ENCODE peak calls at places on chromosome 1, in ten cellular contexts. B is fibroblast of lung; W is endodermal cell; L is CD4-positive, CD25-positive, alpha-beta regulatory T cell; N is right cardiac atrium; I is neuronal stem cell; Y is PC-3; D is mammary epithelial cell; U is tibial nerve; M is mucosa of descending colon. K is an unnamed sample.

GRCh38 chr1:183290628-183291027 is 104.6 kb downstream of the LAMC2 start:
- DNase-seq in W (no peak), D (no peak), Y (no peak), L (no peak), N (no peak), B (no peak), U (no peak), M (no peak), I (no peak), K (no peak)

GRCh38 chr1:119506941-119507340 is at the start of gene HSD3B1:
- DNase-seq in D (no peak), I (no peak), M (no peak), N (no peak), L (no peak), W (no peak), U (no peak), B (no peak), Y (peak; percentile 15), K (no peak)

GRCh38 chr1:7120863-7121621 is 335.8 kb downstream of the CAMTA1 start:
- DNase-seq in Y (no peak), U (no peak), I (no peak), N (no peak), W (peak; percentile 68), M (no peak), L (no peak), D (no peak), B (no peak), K (no peak)

GRCh38 chr1:8061673-8062386 is 35.7 kb upstream of the ERRFI1 start:
- DNase-seq in I (no peak), L (no peak), U (no peak), N (no peak), M (no peak), Y (peak; percentile 73), D (peak; percentile 46), W (no peak), B (peak; percentile 49), K (no peak)

GRCh38 chr1:55869050-55869449 is 653.9 kb upstream of the USP24 start:
- DNase-seq in Y (no peak), W (no peak), N (peak; percentile 85), U (no peak), D (no peak), M (no peak), I (no peak), B (no peak), L (no peak), K (peak; percentile 28)

GRCh38 chr1:21149430-21149861 is 27.3 kb downstream of the EIF4G3 start:
- DNase-seq in U (no peak), D (peak; percentile 76), B (peak; percentile 46), W (no peak), I (no peak), N (no peak), M (no peak), L (no peak), Y (peak; percentile 74), K (no peak)

GRCh38 chr1:101683561-101683960 is 313.2 kb downstream of the OLFM3 start:
- DNase-seq in D (no peak), U (no peak), I (no peak), L (no peak), M (no peak), N (no peak), B (no peak), Y (no peak), W (no peak), K (no peak)

GRCh38 chr1:71638081-71638766 is 557.4 kb upstream of the ZRANB2 start:
- DNase-seq in I (no peak), U (no peak), L (no peak), D (peak; percentile 48), Y (peak; percentile 61), M (no peak), B (peak; percentile 55), N (no peak), W (no peak), K (no peak)

GRCh38 chr1:201764166-201764565 is 64.8 kb upstream of the IPO9 start:
- DNase-seq in Y (no peak), M (no peak), W (no peak), U (no peak), B (no peak), L (no peak), N (no peak), I (no peak), D (no peak), K (no peak)

GRCh38 chr1:201769966-201770365 is 59.0 kb upstream of the IPO9 start:
- DNase-seq in M (no peak), I (no peak), N (peak; percentile 86), D (peak; percentile 66), U (no peak), Y (no peak), B (peak; percentile 96), W (no peak), L (no peak), K (no peak)

GRCh38 chr1:201769072-201769471 is 59.9 kb upstream of the IPO9 start:
- DNase-seq in U (no peak), N (no peak), D (no peak), M (no peak), B (no peak), W (no peak), I (no peak), L (no peak), Y (no peak), K (no peak)

GRCh38 chr1:201766117-201766863 is 62.7 kb upstream of the IPO9 start:
- DNase-seq in M (no peak), U (peak; percentile 30), L (no peak), D (peak; percentile 85), Y (peak; percentile 58), B (peak; percentile 96), I (no peak), W (no peak), N (peak; percentile 60), K (no peak)

GRCh38 chr1:201767339-201767738 is 61.6 kb upstream of the IPO9 start:
- DNase-seq in Y (no peak), M (no peak), W (no peak), I (no peak), N (no peak), L (no peak), B (no peak), U (no peak), D (no peak), K (no peak)
- H3K4me1 ChIP-seq in Y (peaks cover 11% of the 10 kb centered on the region), M (peaks cover 8% of the 10 kb centered on the region), W (peaks cover 9% of the 10 kb centered on the region), I (peaks cover 7% of the 10 kb centered on the region), N (peaks cover 6% of the 10 kb centered on the region), L (no peaks in the 10 kb centered on the region), B (peaks cover 21% of the 10 kb centered on the region), U (no peaks in the 10 kb centered on the region), D (peaks cover 46% of the 10 kb centered on the region), K (no peaks in the 10 kb centered on the region)

GRCh38 chr1:161199506-161200119 is 759 bp upstream of the ADAMTS4 start:
- DNase-seq in L (no peak), N (no peak), B (no peak), D (no peak), I (no peak), Y (no peak), U (no peak), W (peak; percentile 45), M (no peak), K (no peak)

GRCh38 chr1:161198206-161198876 is 513 bp downstream of the ADAMTS4 start:
- DNase-seq in L (no peak), B (peak; percentile 44), M (no peak), W (peak; percentile 90), I (no peak), N (peak; percentile 87), U (no peak), Y (peak; percentile 44), D (no peak), K (peak; percentile 76)

GRCh38 chr1:161200421-161200991 is 1.7 kb upstream of the ADAMTS4 start:
- DNase-seq in Y (no peak), D (no peak), W (peak; percentile 64), N (no peak), U (no peak), M (no peak), B (no peak), I (no peak), L (peak; percentile 34), K (no peak)

GRCh38 chr1:161197560-161198205 is 1.2 kb downstream of the ADAMTS4 start:
- DNase-seq in N (peak; percentile 62), I (no peak), B (no peak), U (no peak), L (no peak), D (no peak), M (no peak), W (no peak), Y (no peak), K (no peak)

DNA sequence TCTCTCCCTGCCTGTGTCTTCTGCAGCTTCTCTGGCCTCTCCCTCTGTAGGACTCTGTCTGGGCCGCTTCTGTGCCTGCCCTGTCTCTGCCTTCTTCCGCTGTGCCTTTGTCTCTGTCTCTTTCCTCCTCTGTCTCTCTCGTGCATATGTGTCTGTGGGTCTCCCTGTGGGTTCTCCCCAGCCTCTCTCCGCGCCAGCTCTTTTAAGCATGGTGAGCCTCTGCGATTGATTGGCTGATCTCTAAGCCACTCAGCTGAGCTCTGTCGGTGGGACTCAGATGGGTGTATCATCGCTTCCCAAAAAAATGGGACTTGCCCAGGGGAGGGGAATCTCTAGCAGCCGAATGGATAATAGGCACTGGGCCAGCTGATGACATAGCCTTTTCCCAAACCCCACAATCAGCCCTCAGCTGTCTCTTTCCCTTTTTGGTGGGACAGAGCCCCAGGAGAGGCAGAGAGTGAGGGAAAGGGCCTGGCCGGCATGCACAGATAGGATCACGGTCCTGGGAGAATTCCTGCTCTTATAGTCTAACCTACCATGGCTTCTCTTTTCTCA is at the start of gene ADAMTS4:
- DNase-seq in L (no peak), W (peak; percentile 83), U (no peak), N (peak; percentile 87), D (no peak), Y (no peak), B (peak; percentile 84), I (no peak), M (no peak), K (peak; percentile 58)
- H3K4me3 ChIP-seq in L (peak within 1 kb of the TSS; percentile 61), W (no peak within 1 kb of the TSS), U (peak within 1 kb of the TSS; percentile 34), N (peak within 1 kb of the TSS; percentile 39), D (no peak within 1 kb of the TSS), Y (no peak within 1 kb of the TSS), B (peak within 1 kb of the TSS; percentile 45), I (no peak within 1 kb of the TSS), M (no peak within 1 kb of the TSS), K (peak within 1 kb of the TSS; percentile 64)

GRCh38 chr1:229408458-229409037 is 25.3 kb downstream of the ACTA1 start:
- DNase-seq in D (no peak), L (no peak), N (peak; percentile 83), I (no peak), U (no peak), W (peak; percentile 84), M (no peak), B (no peak), Y (peak; percentile 37), K (peak; percentile 84)

GRCh38 chr1:229410692-229411433 is 23.0 kb downstream of the ACTA1 start:
- DNase-seq in I (no peak), W (peak; percentile 82), D (peak; percentile 43), N (peak; percentile 85), M (no peak), U (no peak), B (peak; percentile 54), Y (peak; percentile 72), L (no peak), K (peak; percentile 94)

GRCh38 chr1:229411434-229412055 is 22.3 kb downstream of the ACTA1 start:
- DNase-seq in M (no peak), Y (no peak), D (no peak), L (no peak), N (no peak), B (no peak), W (peak; percentile 54), I (no peak), U (no peak), K (no peak)

GRCh38 chr1:229410370-229410691 is 23.6 kb downstream of the ACTA1 start:
- DNase-seq in I (no peak), N (no peak), Y (no peak), W (no peak), M (no peak), B (no peak), L (no peak), U (no peak), D (no peak), K (no peak)

GRCh38 chr1:229409616-229410369 is 24.1 kb downstream of the ACTA1 start:
- DNase-seq in I (no peak), W (no peak), U (no peak), N (peak; percentile 64), L (no peak), M (no peak), Y (no peak), B (no peak), D (no peak), K (peak; percentile 80)
- H3K4me1 ChIP-seq in I (peaks cover 19% of the 10 kb centered on the region), W (peaks cover 31% of the 10 kb centered on the region), U (no peaks in the 10 kb centered on the region), N (peaks cover 5% of the 10 kb centered on the region), L (peaks cover 7% of the 10 kb centered on the region), M (peaks cover 9% of the 10 kb centered on the region), Y (peaks cover 8% of the 10 kb centered on the region), B (no peaks in the 10 kb centered on the region), D (peaks cover 14% of the 10 kb centered on the region), K (peaks cover 47% of the 10 kb centered on the region)

GRCh38 chr1:227434808-227435207 is 116.5 kb upstream of the CDC42BPA start:
- DNase-seq in U (no peak), W (no peak), M (no peak), I (no peak), L (no peak), B (no peak), D (no peak), Y (no peak), N (no peak), K (no peak)

GRCh38 chr1:227440167-227440566 is 121.9 kb upstream of the CDC42BPA start:
- DNase-seq in N (no peak), Y (no peak), B (no peak), D (no peak), M (no peak), L (no peak), I (no peak), U (no peak), W (no peak), K (no peak)

GRCh38 chr1:227433663-227434062 is 115.4 kb upstream of the CDC42BPA start:
- DNase-seq in B (no peak), L (no peak), U (no peak), Y (no peak), I (no peak), M (no peak), W (no peak), N (no peak), D (no peak), K (no peak)

GRCh38 chr1:227432981-227433380 is 114.7 kb upstream of the CDC42BPA start:
- DNase-seq in B (no peak), D (no peak), U (no peak), M (no peak), L (no peak), Y (no peak), N (no peak), W (no peak), I (no peak), K (no peak)

DNA sequence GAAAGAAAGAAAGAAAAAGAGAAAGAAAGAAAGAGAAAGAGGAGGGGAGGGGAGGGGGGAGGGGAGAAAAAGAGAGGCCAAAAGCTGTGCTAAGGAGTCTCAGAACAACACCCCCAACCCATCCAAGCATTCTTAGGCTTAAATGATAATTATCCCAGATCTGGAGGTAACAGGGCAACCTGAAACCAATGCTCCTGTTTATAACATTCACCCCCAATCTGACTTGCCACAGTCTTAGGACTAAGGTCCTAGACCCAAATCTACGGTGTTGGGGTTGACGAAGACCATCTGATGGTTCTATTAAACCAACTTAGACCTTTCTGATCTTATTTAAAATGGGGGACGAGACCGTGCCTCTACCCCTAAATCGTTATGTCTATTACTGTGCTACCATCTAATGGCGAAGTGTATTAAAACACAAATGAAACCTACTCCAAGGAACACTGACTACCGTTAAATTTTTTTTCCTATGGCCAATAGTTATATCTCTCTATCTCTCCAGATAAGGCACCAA is 119.3 kb upstream of the CDC42BPA start:
- DNase-seq in D (peak; percentile 37), B (peak; percentile 82), N (no peak), L (no peak), I (no peak), U (no peak), W (peak; percentile 47), M (no peak), Y (peak; percentile 90), K (no peak)
- H3K4me3 ChIP-seq in D (peak overlapping the region; percentile 36), B (peak overlapping the region; percentile 32), N (peak overlapping the region; percentile 21), L (no peak overlapping the region), I (no peak overlapping the region), U (peak overlapping the region; percentile 30), W (no peak overlapping the region), M (no peak overlapping the region), Y (peak overlapping the region; percentile 65), K (peak overlapping the region; percentile 58)

K was measured in psoas muscle.